ENCODE peak calls at places on chromosomes 12 and 14, in six cellular contexts. One of them, this sample, is unnamed.
A peak's percentile ranks its signal among the peaks of the same experiment; 100 is the strongest.

GRCh38 chr12:31685801-31686200 is 26.3 kb downstream of the ETFBKMT start:
- DNase-seq in left ventricle myocardium inferior: no peak
- DNase-seq in CD8-positive, alpha-beta T cell: no peak
- DNase-seq in thoracic aorta: no peak
- DNase-seq in uterus: no peak
- DNase-seq in A673: no peak
- DNase-seq in this sample: no peak

GRCh38 chr12:13074396-13075113 is 28.9 kb downstream of the GSG1 start:
- DNase-seq in left ventricle myocardium inferior: no peak
- DNase-seq in uterus: no peak
- DNase-seq in thoracic aorta: no peak
- DNase-seq in CD8-positive, alpha-beta T cell: no peak
- DNase-seq in A673: no peak
- DNase-seq in this sample: no peak

GRCh38 chr14:55609681-55610080 is 29.7 kb downstream of the KTN1 start:
- DNase-seq in A673: peak; percentile 25
- DNase-seq in thoracic aorta: no peak
- DNase-seq in uterus: no peak
- DNase-seq in CD8-positive, alpha-beta T cell: no peak
- DNase-seq in left ventricle myocardium inferior: no peak
- DNase-seq in this sample: no peak

GRCh38 chr14:68576031-68576430 is 216.8 kb downstream of the ZFP36L1 start:
- DNase-seq in left ventricle myocardium inferior: no peak
- DNase-seq in A673: no peak
- DNase-seq in CD8-positive, alpha-beta T cell: no peak
- DNase-seq in thoracic aorta: no peak
- DNase-seq in uterus: no peak
- DNase-seq in this sample: no peak

GRCh38 chr14:23430733-23431105 is 4.7 kb downstream of the MYH7 start:
- DNase-seq in left ventricle myocardium inferior: no peak
- DNase-seq in thoracic aorta: no peak
- DNase-seq in A673: peak; percentile 47
- DNase-seq in CD8-positive, alpha-beta T cell: no peak
- DNase-seq in uterus: no peak
- DNase-seq in this sample: no peak

GRCh38 chr12:32005496-32006125 is 46.4 kb downstream of the RESF1 start:
- DNase-seq in A673: no peak
- DNase-seq in thoracic aorta: no peak
- DNase-seq in uterus: no peak
- DNase-seq in left ventricle myocardium inferior: no peak
- DNase-seq in CD8-positive, alpha-beta T cell: no peak
- DNase-seq in this sample: no peak

GRCh38 chr14:28116716-28117115 is 649.9 kb upstream of the FOXG1 start:
- DNase-seq in thoracic aorta: no peak
- DNase-seq in A673: no peak
- DNase-seq in left ventricle myocardium inferior: no peak
- DNase-seq in uterus: no peak
- DNase-seq in CD8-positive, alpha-beta T cell: no peak
- DNase-seq in this sample: no peak

GRCh38 chr12:120754792-120755191 is 29.2 kb downstream of the ACADS start:
- DNase-seq in uterus: no peak
- DNase-seq in left ventricle myocardium inferior: no peak
- DNase-seq in CD8-positive, alpha-beta T cell: no peak
- DNase-seq in thoracic aorta: no peak
- DNase-seq in A673: no peak
- DNase-seq in this sample: no peak

GRCh38 chr12:95701275-95701674 is 89.3 kb downstream of the NTN4 start:
- DNase-seq in CD8-positive, alpha-beta T cell: no peak
- DNase-seq in thoracic aorta: no peak
- DNase-seq in left ventricle myocardium inferior: no peak
- DNase-seq in uterus: no peak
- DNase-seq in A673: no peak
- DNase-seq in this sample: no peak

GRCh38 chr12:62210422-62210821 is 49.8 kb upstream of the USP15 start:
- DNase-seq in left ventricle myocardium inferior: peak; percentile 24
- DNase-seq in uterus: no peak
- DNase-seq in thoracic aorta: no peak
- DNase-seq in CD8-positive, alpha-beta T cell: peak; percentile 33
- DNase-seq in A673: peak; percentile 64
- DNase-seq in this sample: no peak

GRCh38 chr14:68440776-68441175 is 352.1 kb downstream of the ZFP36L1 start:
- DNase-seq in thoracic aorta: no peak
- DNase-seq in A673: no peak
- DNase-seq in uterus: no peak
- DNase-seq in CD8-positive, alpha-beta T cell: no peak
- DNase-seq in left ventricle myocardium inferior: no peak
- DNase-seq in this sample: no peak

GRCh38 chr14:70811578-70811977 is 2.3 kb upstream of the MAP3K9 start:
- DNase-seq in uterus: no peak
- DNase-seq in A673: no peak
- DNase-seq in thoracic aorta: no peak
- DNase-seq in CD8-positive, alpha-beta T cell: no peak
- DNase-seq in left ventricle myocardium inferior: no peak
- DNase-seq in this sample: no peak
- H3K27me3 ChIP-seq in uterus: no peaks in the 10 kb centered on the region
- H3K27me3 ChIP-seq in A673: peaks cover 4% of the 10 kb centered on the region
- H3K27me3 ChIP-seq in thoracic aorta: peaks cover 11% of the 10 kb centered on the region
- H3K27me3 ChIP-seq in CD8-positive, alpha-beta T cell: no peaks in the 10 kb centered on the region
- H3K27me3 ChIP-seq in left ventricle myocardium inferior: peaks cover 28% of the 10 kb centered on the region
- H3K27me3 ChIP-seq in this sample: no peaks in the 10 kb centered on the region

GRCh38 chr12:57535764-57536596 is 11.0 kb downstream of the DCTN2 start:
- DNase-seq in A673: no peak
- DNase-seq in thoracic aorta: no peak
- DNase-seq in CD8-positive, alpha-beta T cell: no peak
- DNase-seq in uterus: no peak
- DNase-seq in left ventricle myocardium inferior: no peak
- DNase-seq in this sample: no peak
- TF ChIP-seq CTCF in A673: no peak
- TF ChIP-seq CTCF in thoracic aorta: no peak
- TF ChIP-seq CTCF in CD8-positive, alpha-beta T cell: no peak
- TF ChIP-seq CTCF in uterus: no peak
- TF ChIP-seq CTCF in left ventricle myocardium inferior: no peak
- TF ChIP-seq CTCF in this sample: no peak

GRCh38 chr12:53972152-53972702 is 699 bp upstream of the HOXC11 start:
- DNase-seq in A673: no peak
- DNase-seq in left ventricle myocardium inferior: no peak
- DNase-seq in thoracic aorta: no peak
- DNase-seq in uterus: no peak
- DNase-seq in CD8-positive, alpha-beta T cell: no peak
- DNase-seq in this sample: no peak

GRCh38 chr12:53971686-53972085 is 1.2 kb upstream of the HOXC11 start:
- DNase-seq in CD8-positive, alpha-beta T cell: no peak
- DNase-seq in thoracic aorta: no peak
- DNase-seq in uterus: no peak
- DNase-seq in left ventricle myocardium inferior: no peak
- DNase-seq in A673: no peak
- DNase-seq in this sample: no peak

GRCh38 chr12:53973093-53974042 is at the start of gene HOXC11:
- DNase-seq in A673: peak; percentile 52
- DNase-seq in thoracic aorta: no peak
- DNase-seq in uterus: no peak
- DNase-seq in CD8-positive, alpha-beta T cell: no peak
- DNase-seq in left ventricle myocardium inferior: no peak
- DNase-seq in this sample: no peak

GRCh38 chr12:53971129-53971528 is 1.8 kb upstream of the HOXC11 start:
- DNase-seq in left ventricle myocardium inferior: no peak
- DNase-seq in uterus: no peak
- DNase-seq in thoracic aorta: no peak
- DNase-seq in A673: no peak
- DNase-seq in CD8-positive, alpha-beta T cell: no peak
- DNase-seq in this sample: no peak

DNA sequence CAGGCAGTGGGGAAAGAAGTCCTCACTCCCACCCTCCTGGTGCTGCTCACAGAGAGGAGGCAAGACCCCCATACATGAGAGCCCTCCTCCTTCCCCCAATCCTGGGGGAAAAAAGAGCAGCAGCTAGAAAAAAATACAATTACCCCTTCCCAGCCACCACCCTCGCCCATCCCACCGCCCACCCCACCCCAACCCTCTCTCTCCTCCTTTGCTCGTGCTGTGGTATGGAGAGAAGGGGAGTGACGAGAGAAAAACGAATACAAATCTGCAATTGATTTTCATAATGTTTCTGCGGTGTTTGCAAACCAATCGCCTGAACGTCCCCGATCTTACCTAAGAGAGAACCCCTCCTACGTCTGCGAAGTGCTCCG is 219 bp upstream of the HOXC11 start:
- DNase-seq in CD8-positive, alpha-beta T cell: no peak
- DNase-seq in left ventricle myocardium inferior: no peak
- DNase-seq in A673: no peak
- DNase-seq in thoracic aorta: no peak
- DNase-seq in uterus: no peak
- DNase-seq in this sample: no peak
- H3K27me3 ChIP-seq in CD8-positive, alpha-beta T cell: peaks cover 91% of the 10 kb centered on the region
- H3K27me3 ChIP-seq in left ventricle myocardium inferior: peaks cover 100% of the 10 kb centered on the region
- H3K27me3 ChIP-seq in A673: no peaks in the 10 kb centered on the region
- H3K27me3 ChIP-seq in thoracic aorta: peaks cover 54% of the 10 kb centered on the region
- H3K27me3 ChIP-seq in uterus: peaks cover 26% of the 10 kb centered on the region
- H3K27me3 ChIP-seq in this sample: peaks cover 100% of the 10 kb centered on the region

DNA sequence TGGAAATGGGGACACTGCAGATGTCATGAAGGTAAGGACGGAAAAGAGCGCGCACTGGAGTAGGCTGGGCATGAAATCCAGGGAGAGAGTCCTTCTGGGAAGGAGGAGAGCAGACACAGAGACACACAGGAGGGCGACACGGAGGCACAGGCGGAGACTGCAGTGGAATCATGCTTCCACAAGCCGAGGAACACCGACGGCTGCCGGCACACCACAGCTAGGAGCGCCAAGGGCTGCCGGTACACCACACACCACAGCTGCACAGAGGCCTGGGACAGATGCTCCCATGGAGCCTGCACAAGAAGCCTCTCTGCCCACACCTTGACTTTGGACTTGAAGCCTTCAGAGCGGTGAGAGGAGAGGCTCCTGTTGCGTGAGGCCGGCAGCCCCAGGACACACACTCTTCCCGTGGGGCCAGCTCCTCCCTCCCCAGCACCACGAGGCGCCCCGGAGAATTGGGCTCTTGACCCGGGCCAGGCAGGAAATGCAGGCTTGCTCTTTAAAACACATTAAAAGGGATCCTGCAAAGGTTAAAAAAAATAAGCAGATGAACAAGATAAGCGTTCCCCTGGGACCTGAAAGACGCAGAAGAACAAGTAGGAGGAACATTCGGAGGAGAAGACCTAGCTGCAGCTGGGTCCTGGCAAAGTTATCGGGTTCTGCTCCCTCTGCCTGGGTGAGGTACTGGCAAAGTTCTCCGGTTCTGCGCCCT is 28.3 kb upstream of the FZD10 start:
- DNase-seq in uterus: no peak
- DNase-seq in A673: no peak
- DNase-seq in left ventricle myocardium inferior: no peak
- DNase-seq in thoracic aorta: no peak
- DNase-seq in CD8-positive, alpha-beta T cell: no peak
- DNase-seq in this sample: no peak
- TF ChIP-seq CTCF in uterus: no peak
- TF ChIP-seq CTCF in A673: no peak
- TF ChIP-seq CTCF in left ventricle myocardium inferior: no peak
- TF ChIP-seq CTCF in thoracic aorta: no peak
- TF ChIP-seq CTCF in CD8-positive, alpha-beta T cell: no peak
- TF ChIP-seq CTCF in this sample: no peak

DNA sequence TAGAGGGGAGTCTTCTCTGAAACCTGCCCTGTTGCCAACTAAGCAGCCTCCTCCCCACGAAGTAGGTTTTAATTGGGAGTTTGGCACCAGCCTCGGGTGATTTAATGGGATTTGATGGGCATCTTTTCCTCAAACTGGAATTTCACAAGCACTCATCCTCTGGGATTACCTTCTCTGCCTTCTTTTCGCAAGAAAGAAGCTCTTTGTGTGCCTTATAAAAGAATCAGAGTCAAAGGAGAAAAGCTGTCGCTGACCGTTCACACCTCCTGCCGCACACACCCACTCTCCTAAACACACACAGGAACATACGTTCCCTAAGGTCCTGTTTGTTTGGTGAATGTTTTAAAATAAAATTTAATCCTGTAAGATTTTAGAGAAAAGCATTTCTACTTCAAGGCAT is 84.0 kb downstream of the PRMT8 start:
- DNase-seq in thoracic aorta: no peak
- DNase-seq in CD8-positive, alpha-beta T cell: no peak
- DNase-seq in left ventricle myocardium inferior: no peak
- DNase-seq in A673: no peak
- DNase-seq in uterus: no peak
- DNase-seq in this sample: no peak
- H3K27me3 ChIP-seq in thoracic aorta: no peaks in the 10 kb centered on the region
- H3K27me3 ChIP-seq in CD8-positive, alpha-beta T cell: no peaks in the 10 kb centered on the region
- H3K27me3 ChIP-seq in left ventricle myocardium inferior: peaks cover 6% of the 10 kb centered on the region
- H3K27me3 ChIP-seq in A673: peaks cover 30% of the 10 kb centered on the region
- H3K27me3 ChIP-seq in uterus: no peaks in the 10 kb centered on the region
- H3K27me3 ChIP-seq in this sample: no peaks in the 10 kb centered on the region